ENCODE peak calls at places on chromosomes 11 and 22, in seven cellular contexts. G is neuronal stem cell, R is H1, O is IMR-90, H is mesenchymal stem cell, C is H9, A is trophoblast cell. L is an unnamed sample. For H3K4me1, the result is how much of the 10 kb centered on the place peaks cover.

GRCh38 chr22:26956346-26956745 is 299.0 kb downstream of the MIAT start:
- DNase-seq in G (no peak), R (no peak), O (no peak), H (no peak), C (no peak), A (no peak), L (peak)

GRCh38 chr11:2314525-2315394 is 12.9 kb downstream of the TSPAN32 start:
- DNase-seq in G (no peak), R (no peak), O (peak), H (peak), C (no peak), A (no peak), L (no peak)

GRCh38 chr11:114257621-114258558 is 38.3 kb upstream of the NNMT start:
- DNase-seq in G (peak), R (peak), O (no peak), H (peak), C (peak), A (no peak), L (peak)

GRCh38 chr11:117723625-117724024 is 73.4 kb downstream of the DSCAML1 start:
- DNase-seq in G (no peak), R (no peak), O (no peak), H (no peak), C (no peak), A (no peak), L (no peak)

GRCh38 chr11:93116641-93117577 is 80.9 kb downstream of the SLC36A4 start:
- DNase-seq in G (no peak), R (peak), O (peak), H (no peak), C (peak), A (no peak), L (peak)

GRCh38 chr11:127345819-127346459 is 345.4 kb upstream of the KIRREL3 start:
- DNase-seq in G (peak), R (peak), O (peak), H (peak), C (peak), A (peak), L (peak)

GRCh38 chr22:20061481-20061861 is 18.6 kb upstream of the DGCR8 start:
- DNase-seq in G (no peak), R (no peak), O (peak), H (no peak), C (no peak), A (no peak), L (no peak)

GRCh38 chr11:130217632-130218031 is 58.0 kb downstream of the ST14 start:
- DNase-seq in G (no peak), R (peak), O (no peak), H (no peak), C (no peak), A (no peak), L (no peak)

GRCh38 chr11:57644748-57645715 is 4.7 kb downstream of the YPEL4 start:
- DNase-seq in G (peak), R (peak), O (peak), H (peak), C (peak), A (peak), L (peak)

DNA sequence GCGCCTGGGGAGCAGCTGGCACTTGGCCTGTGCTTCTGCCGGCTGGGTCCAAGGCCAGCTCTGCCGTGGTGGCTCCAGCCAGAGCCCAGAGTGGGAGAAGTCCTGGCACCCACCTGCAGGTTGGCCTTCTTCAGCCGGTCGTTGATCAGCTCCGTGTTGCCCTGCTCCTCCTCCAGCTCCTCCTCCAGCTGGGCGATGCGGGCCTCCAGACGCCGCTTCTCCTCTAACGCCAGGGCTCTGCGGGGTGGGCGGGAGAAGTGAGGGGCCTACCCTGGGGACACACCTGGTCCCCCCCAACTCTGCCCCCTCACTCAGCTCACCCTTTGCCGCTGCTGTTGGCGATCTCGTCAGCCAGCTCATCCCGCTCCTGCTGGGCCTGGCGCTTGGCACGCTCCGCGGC is 32.6 kb downstream of the APOL1 start:
- DNase-seq in G (no peak), R (no peak), O (no peak), H (no peak), C (no peak), A (no peak), L (no peak)
- H3K9ac ChIP-seq in G (no peak), R (no peak), O (no peak), H (peak), C (no peak), A (no peak), L (no peak)

GRCh38 chr22:29307658-29308147 is 1.3 kb downstream of the GAS2L1 start:
- DNase-seq in G (no peak), R (no peak), O (no peak), H (no peak), C (no peak), A (no peak), L (no peak)
- H3K4me1 ChIP-seq in G (under half), R (under half), O (under half), H (half or more), C (under half), A (under half), L (under half)

DNA sequence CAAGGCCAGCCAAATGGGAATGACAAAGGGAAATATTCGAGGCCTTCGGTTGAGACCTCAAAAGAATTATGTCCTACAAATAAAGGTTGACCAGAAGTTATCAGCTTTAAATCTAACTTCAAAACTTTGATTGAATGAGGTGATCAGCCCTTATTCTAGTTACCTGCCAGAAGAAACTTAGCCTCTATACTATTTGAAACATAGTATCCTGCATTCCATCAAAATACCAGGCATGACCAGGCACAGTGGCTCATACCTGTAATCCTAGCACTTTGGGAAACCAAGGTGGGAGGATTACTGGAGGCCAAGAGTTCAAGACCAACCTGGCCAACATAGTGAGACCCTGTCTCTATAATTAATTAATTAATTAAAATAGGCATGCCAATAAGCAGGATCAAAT is 44.3 kb upstream of the ADORA2A start:
- DNase-seq in G (no peak), R (no peak), O (no peak), H (no peak), C (no peak), A (peak), L (no peak)
- H2BK120ac ChIP-seq in G (no peak), R (no peak), O (no peak), H (no peak), C (no peak), A (no peak), L (no peak)

GRCh38 chr22:28379075-28379806 is 300.4 kb downstream of the TTC28 start:
- DNase-seq in G (no peak), R (no peak), O (no peak), H (peak), C (no peak), A (no peak), L (no peak)

GRCh38 chr22:28375761-28376534 is 303.7 kb downstream of the TTC28 start:
- DNase-seq in G (no peak), R (no peak), O (peak), H (no peak), C (no peak), A (no peak), L (no peak)

GRCh38 chr22:28369849-28370248 is 309.8 kb downstream of the TTC28 start:
- DNase-seq in G (no peak), R (no peak), O (no peak), H (no peak), C (no peak), A (no peak), L (peak)

DNA sequence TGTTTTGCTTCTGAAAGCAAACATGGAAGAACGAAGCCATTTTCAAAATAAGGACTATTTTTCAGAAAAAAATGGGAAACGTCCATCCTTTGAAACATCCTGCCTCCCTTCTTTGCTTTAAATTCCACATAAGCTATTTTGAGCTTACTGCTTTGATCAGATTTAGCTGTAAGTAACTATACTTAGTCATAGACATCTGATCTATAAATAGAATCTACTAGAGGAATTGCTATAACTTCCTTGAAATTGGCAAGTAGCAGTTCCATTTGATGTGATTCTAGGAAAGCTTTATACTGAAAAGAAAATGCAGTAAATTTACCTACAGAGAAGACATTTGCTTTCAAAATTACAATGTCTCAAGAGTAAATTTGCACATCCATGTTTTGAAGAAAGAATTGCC is 305.8 kb downstream of the TTC28 start:
- DNase-seq in G (no peak), R (no peak), O (peak), H (peak), C (no peak), A (no peak), L (no peak)
- H3K9ac ChIP-seq in G (no peak), R (no peak), O (no peak), H (peak), C (no peak), A (no peak), L (no peak)

GRCh38 chr11:8765294-8765693 is 82.7 kb downstream of the RPL27A start:
- DNase-seq in G (no peak), R (no peak), O (peak), H (peak), C (no peak), A (peak), L (peak)
- H3K4me1 ChIP-seq in G (under half), R (under half), O (under half), H (under half), C (under half), A (under half), L (under half)

DNA sequence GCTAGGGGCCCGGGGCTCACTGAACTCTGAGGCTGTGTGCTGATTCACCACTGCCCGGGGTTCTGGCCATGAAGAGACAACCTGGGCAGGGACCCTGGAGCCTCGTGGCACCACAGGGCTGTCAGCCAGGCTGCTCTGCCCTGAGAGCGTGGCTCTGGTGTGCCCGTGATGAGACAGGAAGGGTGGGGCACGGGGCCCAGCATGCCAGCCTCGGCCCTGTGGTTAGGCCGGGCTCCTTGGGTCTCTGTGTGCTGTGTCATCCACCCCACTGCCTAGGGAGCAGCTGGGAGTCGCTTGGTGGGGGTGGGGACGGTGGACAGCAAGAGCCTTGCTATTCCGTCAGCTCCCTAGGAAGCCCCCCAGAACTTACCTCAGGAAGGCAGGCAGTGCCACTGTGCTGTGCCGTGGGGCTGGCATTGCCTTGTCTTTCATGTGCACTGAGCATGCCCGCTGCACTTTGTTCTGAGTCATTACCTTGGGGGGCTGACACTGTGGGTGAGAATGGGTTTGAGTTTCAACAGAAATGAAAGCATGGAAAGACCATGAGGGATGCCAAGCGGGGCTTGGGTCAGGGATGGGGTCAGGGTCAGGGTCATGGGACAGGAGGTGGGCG is 31.7 kb downstream of the TPCN2 start:
- DNase-seq in G (no peak), R (no peak), O (peak), H (peak), C (no peak), A (no peak), L (no peak)
- H2BK120ac ChIP-seq in G (no peak), R (no peak), O (peak), H (no peak), C (no peak), A (no peak), L (no peak)

L was measured in mesendoderm.